ENCODE peak calls at places on chromosomes 3 and 15, in nine cellular contexts. W, T, H, D, G, V, F, S and Y are unnamed samples.

GRCh38 chr3:147356909-147357733 is 49.2 kb downstream of the ZIC4 start:
- DNase-seq in W (no peak), T (no peak), H (no peak), D (no peak), G (no peak), V (no peak), F (no peak), S (no peak), Y (peak)

GRCh38 chr3:149384911-149385321 is 7.5 kb upstream of the TM4SF1 start:
- DNase-seq in W (no peak), T (no peak), H (no peak), D (peak), G (no peak), V (peak), F (peak), S (no peak), Y (no peak)

GRCh38 chr15:69904296-69904560 is 193.5 kb downstream of the TLE3 start:
- DNase-seq in W (no peak), T (no peak), H (no peak), D (no peak), G (no peak), V (no peak), F (no peak), S (no peak), Y (no peak)

GRCh38 chr3:123884993-123885392 is 861 bp upstream of the MYLK start:
- DNase-seq in W (no peak), T (no peak), H (no peak), D (no peak), G (no peak), V (no peak), F (no peak), S (no peak), Y (no peak)

GRCh38 chr3:109081746-109082510 is 36.0 kb downstream of the MORC1 start:
- DNase-seq in W (no peak), T (no peak), H (peak), D (peak), G (no peak), V (peak), F (peak), S (peak), Y (peak)

GRCh38 chr15:41987246-41987924 is 15.0 kb upstream of the EHD4 start:
- DNase-seq in W (no peak), T (no peak), H (no peak), D (no peak), G (no peak), V (no peak), F (no peak), S (no peak), Y (no peak)

GRCh38 chr3:24494616-24495333 is at the start of gene THRB:
- DNase-seq in W (no peak), T (no peak), H (no peak), D (peak), G (peak), V (peak), F (no peak), S (peak), Y (no peak)

GRCh38 chr3:74643636-74644035 is 29.2 kb upstream of the CNTN3 start:
- DNase-seq in W (no peak), T (no peak), H (no peak), D (no peak), G (no peak), V (no peak), F (no peak), S (no peak), Y (no peak)

GRCh38 chr3:181567446-181568075 is 144.2 kb upstream of the SOX2 start:
- DNase-seq in W (no peak), T (no peak), H (no peak), D (no peak), G (no peak), V (peak), F (no peak), S (no peak), Y (no peak)

GRCh38 chr15:91055548-91056331 is 33.3 kb upstream of the VPS33B start:
- DNase-seq in W (no peak), T (no peak), H (peak), D (peak), G (peak), V (peak), F (peak), S (peak), Y (peak)

GRCh38 chr15:74168673-74169274 is 4.7 kb upstream of the ISLR start:
- DNase-seq in W (no peak), T (no peak), H (no peak), D (no peak), G (no peak), V (no peak), F (no peak), S (no peak), Y (no peak)

GRCh38 chr3:47377186-47377585 is 3.6 kb upstream of the PTPN23 start:
- DNase-seq in W (no peak), T (no peak), H (no peak), D (no peak), G (no peak), V (no peak), F (no peak), S (no peak), Y (no peak)

GRCh38 chr15:57235865-57236264 is 140.4 kb upstream of the CGNL1 start:
- DNase-seq in W (no peak), T (no peak), H (no peak), D (peak), G (no peak), V (peak), F (no peak), S (no peak), Y (peak)

GRCh38 chr3:154971341-154971740 is 108.8 kb upstream of the MME start:
- DNase-seq in W (no peak), T (no peak), H (no peak), D (no peak), G (no peak), V (peak), F (no peak), S (no peak), Y (no peak)

GRCh38 chr3:38602576-38603250 is 46.8 kb downstream of the SCN5A start:
- DNase-seq in W (no peak), T (no peak), H (no peak), D (no peak), G (no peak), V (no peak), F (no peak), S (no peak), Y (no peak)

GRCh38 chr3:123202451-123202850 is 708 bp downstream of the SEC22A start:
- DNase-seq in W (no peak), T (no peak), H (no peak), D (peak), G (no peak), V (peak), F (no peak), S (no peak), Y (no peak)

GRCh38 chr3:124923833-124924232 is 10.7 kb downstream of the MUC13 start:
- DNase-seq in W (no peak), T (no peak), H (no peak), D (no peak), G (no peak), V (peak), F (no peak), S (no peak), Y (no peak)

GRCh38 chr3:46731795-46732194 is 14.1 kb upstream of the PRSS50 start:
- DNase-seq in W (no peak), T (no peak), H (no peak), D (no peak), G (no peak), V (no peak), F (no peak), S (no peak), Y (no peak)

GRCh38 chr15:66703540-66703941 is 1.5 kb downstream of the SMAD6 start:
- DNase-seq in W (peak), T (no peak), H (no peak), D (peak), G (peak), V (no peak), F (no peak), S (no peak), Y (no peak)

GRCh38 chr3:149489060-149489690 is 14.7 kb downstream of the TM4SF4 start:
- DNase-seq in W (no peak), T (no peak), H (no peak), D (peak), G (no peak), V (no peak), F (no peak), S (no peak), Y (no peak)

GRCh38 chr3:71356272-71356671 is 227.3 kb downstream of the FOXP1 start:
- DNase-seq in W (no peak), T (no peak), H (no peak), D (no peak), G (no peak), V (no peak), F (peak), S (no peak), Y (no peak)

GRCh38 chr3:50324351-50325144 is 2.0 kb upstream of the HYAL2 start:
- DNase-seq in W (peak), T (no peak), H (peak), D (peak), G (peak), V (peak), F (no peak), S (peak), Y (no peak)

GRCh38 chr3:42649006-42649405 is 4.5 kb upstream of the ZBTB47 start:
- DNase-seq in W (no peak), T (no peak), H (no peak), D (no peak), G (no peak), V (no peak), F (no peak), S (no peak), Y (no peak)

GRCh38 chr3:113535898-113536297 is 3.5 kb downstream of the SIDT1 start:
- DNase-seq in W (no peak), T (no peak), H (no peak), D (no peak), G (no peak), V (no peak), F (no peak), S (peak), Y (no peak)

GRCh38 chr3:190718691-190719090 is 143.8 kb downstream of the GMNC start:
- DNase-seq in W (no peak), T (no peak), H (no peak), D (no peak), G (no peak), V (peak), F (peak), S (no peak), Y (no peak)